ENCODE peak calls at places on chromosomes 16 and 17, in ten cellular contexts. F is left ventricle myocardium inferior, C is ascending aorta, H is heart left ventricle, L is cardiac muscle cell, I is upper lobe of right lung, G is spleen, V is mammary epithelial cell, A is adrenal gland, O is AG04450. E is an unnamed sample.

GRCh38 chr17:39252788-39253460 is 27.2 kb upstream of the STAC2 start:
- DNase-seq in F (no peak), C (no peak), H (no peak), L (no peak), I (no peak), G (peak), V (no peak), A (no peak), O (no peak), E (no peak)

GRCh38 chr17:50270430-50271172 is 3.7 kb upstream of the TMEM92 start:
- DNase-seq in F (no peak), C (peak), H (no peak), L (peak), I (peak), G (peak), V (no peak), A (no peak), O (peak), E (no peak)

GRCh38 chr16:87661561-87661960 is 59.3 kb downstream of the JPH3 start:
- DNase-seq in F (no peak), C (no peak), H (peak), L (peak), I (no peak), G (no peak), V (peak), A (peak), O (no peak), E (peak)

GRCh38 chr17:13030459-13031305 is 12.9 kb upstream of the ELAC2 start:
- DNase-seq in F (no peak), C (peak), H (no peak), L (peak), I (no peak), G (no peak), V (peak), A (peak), O (peak), E (peak)

GRCh38 chr16:85390511-85391174 is 222.5 kb upstream of the GSE1 start:
- DNase-seq in F (peak), C (peak), H (peak), L (peak), I (peak), G (peak), V (peak), A (peak), O (peak), E (peak)

GRCh38 chr16:50444546-50444945 is 75.8 kb upstream of the BRD7 start:
- DNase-seq in F (no peak), C (peak), H (no peak), L (peak), I (no peak), G (no peak), V (peak), A (no peak), O (no peak), E (no peak)

GRCh38 chr17:7047566-7047965 is 3.7 kb upstream of the SLC16A11 start:
- DNase-seq in F (no peak), C (no peak), H (no peak), L (no peak), I (no peak), G (no peak), V (no peak), A (no peak), O (no peak), E (no peak)

GRCh38 chr17:4605826-4606225 is 21.5 kb downstream of the SMTNL2 start:
- DNase-seq in F (peak), C (no peak), H (peak), L (peak), I (no peak), G (no peak), V (no peak), A (no peak), O (no peak), E (no peak)

GRCh38 chr17:28712037-28712704 is 483 bp upstream of the PROCA1 start:
- DNase-seq in F (peak), C (peak), H (peak), L (peak), I (peak), G (peak), V (no peak), A (no peak), O (no peak), E (no peak)

GRCh38 chr17:67689534-67690177 is 28.1 kb upstream of the NOL11 start:
- DNase-seq in F (no peak), C (peak), H (no peak), L (peak), I (no peak), G (no peak), V (peak), A (peak), O (peak), E (peak)

GRCh38 chr17:12983986-12984932 is 33.6 kb downstream of the ELAC2 start:
- DNase-seq in F (peak), C (peak), H (peak), L (peak), I (no peak), G (peak), V (peak), A (no peak), O (peak), E (no peak)

GRCh38 chr17:75601057-75601987 is 13.7 kb downstream of the MYO15B start:
- DNase-seq in F (peak), C (no peak), H (peak), L (peak), I (peak), G (peak), V (peak), A (peak), O (no peak), E (no peak)

GRCh38 chr17:45325810-45326209 is 9.0 kb upstream of the MAP3K14 start:
- DNase-seq in F (no peak), C (no peak), H (no peak), L (no peak), I (peak), G (peak), V (no peak), A (no peak), O (no peak), E (no peak)

GRCh38 chr16:67878232-67878631 is 5.4 kb downstream of the EDC4 start:
- DNase-seq in F (no peak), C (no peak), H (no peak), L (no peak), I (no peak), G (no peak), V (no peak), A (no peak), O (no peak), E (no peak)

GRCh38 chr17:76270127-76270592 is 5.0 kb downstream of the UBALD2 start:
- DNase-seq in F (no peak), C (no peak), H (no peak), L (no peak), I (no peak), G (peak), V (no peak), A (no peak), O (no peak), E (no peak)

GRCh38 chr16:17835118-17835949 is 364.6 kb upstream of the XYLT1 start:
- DNase-seq in F (no peak), C (no peak), H (no peak), L (no peak), I (no peak), G (no peak), V (no peak), A (no peak), O (no peak), E (no peak)

GRCh38 chr17:77173104-77173503 is 32.3 kb downstream of the SEC14L1 start:
- DNase-seq in F (no peak), C (no peak), H (no peak), L (no peak), I (no peak), G (no peak), V (no peak), A (no peak), O (no peak), E (no peak)

GRCh38 chr17:46794318-46794717 is 24.2 kb downstream of the WNT3 start:
- DNase-seq in F (no peak), C (no peak), H (no peak), L (no peak), I (no peak), G (no peak), V (no peak), A (no peak), O (no peak), E (no peak)

GRCh38 chr17:61232871-61233270 is 166.8 kb upstream of the TBX2 start:
- DNase-seq in F (no peak), C (no peak), H (no peak), L (no peak), I (no peak), G (no peak), V (no peak), A (no peak), O (no peak), E (no peak)

GRCh38 chr17:61237275-61237674 is 162.4 kb upstream of the TBX2 start:
- DNase-seq in F (no peak), C (no peak), H (no peak), L (no peak), I (no peak), G (no peak), V (no peak), A (no peak), O (no peak), E (no peak)

GRCh38 chr17:61235821-61236197 is 163.8 kb upstream of the TBX2 start:
- DNase-seq in F (no peak), C (no peak), H (no peak), L (peak), I (no peak), G (no peak), V (peak), A (no peak), O (no peak), E (no peak)

GRCh38 chr17:61234102-61234750 is 165.4 kb upstream of the TBX2 start:
- DNase-seq in F (no peak), C (no peak), H (no peak), L (no peak), I (no peak), G (no peak), V (no peak), A (no peak), O (no peak), E (no peak)

GRCh38 chr17:61235001-61235820 is 164.4 kb upstream of the TBX2 start:
- DNase-seq in F (no peak), C (no peak), H (no peak), L (no peak), I (no peak), G (no peak), V (no peak), A (no peak), O (no peak), E (no peak)
- H3K27ac ChIP-seq in F (peak), C (no peak), H (no peak), L (peak), I (peak), G (no peak), V (no peak), A (no peak), O (peak), E (no peak)

DNA sequence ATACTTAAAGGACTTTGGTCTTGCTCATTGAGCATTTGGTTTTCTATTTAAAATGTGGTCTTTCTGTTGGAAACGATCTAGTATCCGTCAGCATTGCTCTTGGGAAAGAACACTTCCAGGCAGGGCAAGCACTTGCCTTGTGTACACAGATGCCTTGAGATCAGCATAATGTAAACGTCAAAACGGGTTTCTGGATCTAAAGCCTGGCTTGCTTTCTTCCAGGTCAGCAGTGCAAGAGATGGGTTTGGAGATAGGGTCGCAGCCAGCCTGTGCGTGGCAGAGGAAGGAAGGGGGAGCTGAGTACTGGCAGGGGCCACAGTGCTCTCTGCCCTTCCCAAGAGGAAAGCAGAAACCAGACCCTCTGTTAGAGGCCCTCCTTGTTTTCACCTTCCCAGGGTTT is 175.5 kb downstream of the LGALS9B start:
- DNase-seq in F (no peak), C (no peak), H (no peak), L (no peak), I (no peak), G (no peak), V (no peak), A (no peak), O (no peak), E (no peak)
- TF ChIP-seq CTCF in F (no peak), C (no peak), H (no peak), L (no peak), I (no peak), G (no peak), V (no peak), A (no peak), O (no peak), E (no peak)

GRCh38 chr16:27220527-27220926 is 17.2 kb downstream of the KDM8 start:
- DNase-seq in F (no peak), C (no peak), H (no peak), L (no peak), I (no peak), G (no peak), V (no peak), A (no peak), O (no peak), E (no peak)
- H3K27ac ChIP-seq in F (no peak), C (no peak), H (no peak), L (no peak), I (no peak), G (no peak), V (no peak), A (no peak), O (no peak), E (no peak)

GRCh38 chr17:35804658-35805192 is 4.6 kb upstream of the TAF15 start:
- DNase-seq in F (no peak), C (peak), H (no peak), L (peak), I (no peak), G (no peak), V (peak), A (peak), O (peak), E (peak)
- TF ChIP-seq CTCF in F (peak), C (peak), H (peak), L (peak), I (peak), G (peak), V (peak), A (peak), O (peak), E (peak)

DNA sequence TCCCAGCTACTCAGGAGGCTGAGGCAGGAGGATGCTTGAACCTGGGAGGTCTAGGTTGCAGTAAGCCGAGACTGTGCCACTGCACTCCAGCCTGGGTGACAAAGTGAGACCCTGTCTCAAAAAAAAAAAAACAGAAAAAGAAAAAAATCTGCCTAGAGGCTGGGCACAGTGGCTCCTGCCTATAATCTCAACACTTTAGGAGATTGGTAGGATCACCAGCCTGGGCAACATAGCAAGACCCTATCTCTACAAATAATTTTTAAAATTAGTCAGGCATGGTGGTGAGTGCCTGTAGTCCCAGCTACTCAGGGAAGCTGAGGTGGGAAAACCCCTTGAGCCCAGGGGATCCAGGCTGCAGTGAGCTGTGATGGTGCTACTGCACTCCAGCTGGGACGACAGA is 17.7 kb downstream of the CUEDC1 start:
- DNase-seq in F (no peak), C (no peak), H (no peak), L (no peak), I (no peak), G (no peak), V (no peak), A (no peak), O (no peak), E (no peak)
- H3K27ac ChIP-seq in F (peak), C (no peak), H (peak), L (no peak), I (no peak), G (no peak), V (no peak), A (peak), O (no peak), E (no peak)

GRCh38 chr17:48612854-48613691 is 2.0 kb downstream of the HOXB8 start:
- DNase-seq in F (no peak), C (no peak), H (no peak), L (no peak), I (no peak), G (peak), V (peak), A (no peak), O (no peak), E (no peak)
- TF ChIP-seq CTCF in F (peak), C (no peak), H (no peak), L (peak), I (no peak), G (no peak), V (no peak), A (no peak), O (peak), E (peak)

DNA sequence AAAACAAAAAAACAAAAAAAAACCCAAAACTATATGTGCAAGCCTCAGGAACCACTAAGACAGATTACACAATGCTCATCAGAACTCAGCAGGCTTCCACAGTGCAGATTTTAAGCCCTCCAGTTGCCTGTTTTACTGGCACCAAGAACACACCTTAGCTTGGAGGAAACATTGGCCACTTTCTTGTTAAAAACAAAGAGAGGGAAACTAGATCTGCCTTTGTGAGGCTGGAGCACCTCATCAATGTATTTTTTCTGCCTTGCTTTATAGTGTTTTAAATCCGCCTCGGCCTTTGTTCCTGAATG is 343.8 kb downstream of the WWOX start:
- DNase-seq in F (no peak), C (no peak), H (no peak), L (no peak), I (no peak), G (no peak), V (no peak), A (no peak), O (no peak), E (no peak)
- H3K27ac ChIP-seq in F (no peak), C (no peak), H (no peak), L (no peak), I (peak), G (no peak), V (no peak), A (no peak), O (no peak), E (no peak)

E was measured in foreskin keratinocyte.